ENCODE peak calls at places on chromosomes 7 and 10, in nine cellular contexts. K, B, R, N, D, Y, F, M and T are unnamed samples.

GRCh38 chr10:71218046-71218832 is 5.9 kb downstream of the UNC5B start:
- DNase-seq in K (peak; percentile 70), B (no peak), R (no peak), N (peak; percentile 56), D (no peak), Y (peak; percentile 47), F (no peak), M (no peak), T (no peak)

GRCh38 chr10:76302936-76303656 is 871.7 kb downstream of the LRMDA start:
- DNase-seq in K (no peak), B (no peak), R (no peak), N (peak; percentile 53), D (no peak), Y (no peak), F (no peak), M (no peak), T (no peak)

GRCh38 chr10:128483216-128483615 is 357.0 kb upstream of the MKI67 start:
- DNase-seq in K (no peak), B (no peak), R (no peak), N (no peak), D (no peak), Y (peak; percentile 59), F (no peak), M (no peak), T (no peak)

GRCh38 chr7:101088858-101089529 is 3.7 kb downstream of the TRIM56 start:
- DNase-seq in K (no peak), B (no peak), R (no peak), N (no peak), D (no peak), Y (no peak), F (no peak), M (no peak), T (no peak)

GRCh38 chr10:61153766-61154165 is 209.8 kb upstream of the RHOBTB1 start:
- DNase-seq in K (no peak), B (no peak), R (no peak), N (peak; percentile 24), D (no peak), Y (no peak), F (no peak), M (no peak), T (no peak)

GRCh38 chr10:62036186-62037081 is 134.9 kb downstream of the ARID5B start:
- DNase-seq in K (no peak), B (no peak), R (peak; percentile 24), N (no peak), D (no peak), Y (no peak), F (peak; percentile 35), M (no peak), T (no peak)

GRCh38 chr10:4191894-4192293 is 406.9 kb upstream of the KLF6 start:
- DNase-seq in K (no peak), B (no peak), R (no peak), N (no peak), D (no peak), Y (no peak), F (no peak), M (no peak), T (no peak)

GRCh38 chr10:29253096-29254029 is 35.5 kb upstream of the LYZL1 start:
- DNase-seq in K (no peak), B (no peak), R (peak; percentile 71), N (no peak), D (no peak), Y (no peak), F (no peak), M (no peak), T (no peak)

GRCh38 chr10:117647306-117647705 is 104.8 kb downstream of the EMX2 start:
- DNase-seq in K (no peak), B (no peak), R (no peak), N (peak; percentile 14), D (no peak), Y (no peak), F (no peak), M (no peak), T (no peak)

DNA sequence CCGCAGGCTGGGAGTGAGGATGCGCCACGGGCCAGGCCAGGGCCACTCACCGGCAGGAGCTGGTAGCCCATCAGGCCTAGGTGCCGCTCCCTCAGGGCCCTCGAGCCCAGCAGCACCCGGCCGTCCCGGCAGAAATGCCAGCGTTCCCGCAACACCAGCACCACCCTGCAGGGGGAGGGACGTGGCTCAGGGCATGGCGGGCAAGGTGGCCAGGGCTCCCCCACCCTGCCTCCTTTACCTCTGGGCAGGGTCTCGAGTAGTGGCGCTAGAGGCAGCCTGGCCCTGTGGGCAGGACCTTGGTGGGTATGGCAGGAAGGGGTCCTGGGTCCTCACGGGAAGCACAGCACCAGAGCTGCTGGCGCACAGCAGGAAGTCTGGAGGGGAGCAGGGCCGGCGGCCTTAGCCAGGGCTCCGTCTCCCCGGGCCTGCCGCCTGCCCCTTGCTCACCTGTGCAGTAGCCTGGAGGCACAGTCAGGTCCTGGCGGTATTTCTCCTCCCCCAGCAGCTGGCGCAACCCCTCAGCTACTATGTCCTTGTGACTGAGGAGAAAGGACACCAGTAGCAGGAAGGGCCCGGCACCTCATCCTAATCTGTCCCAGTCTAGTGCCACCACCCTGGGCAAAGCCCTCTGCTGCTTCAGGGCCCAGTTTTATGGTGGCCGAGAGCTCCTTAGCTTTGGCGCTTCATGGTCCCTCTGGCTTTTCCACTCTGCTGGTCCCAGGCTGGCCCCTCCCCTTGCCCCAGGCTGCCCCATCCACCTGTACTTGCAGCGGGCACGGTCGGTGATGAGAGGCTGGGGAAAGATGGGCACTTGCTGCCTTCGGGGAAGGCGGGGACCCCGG is 3.5 kb downstream of the FASTK start:
- DNase-seq in K (no peak), B (no peak), R (peak; percentile 68), N (no peak), D (no peak), Y (peak; percentile 71), F (peak; percentile 85), M (no peak), T (no peak)
- TF ChIP-seq CTCF in K (peak; percentile 15), B (peak; percentile 34), R (peak; percentile 64), N (peak; percentile 48), D (no peak), Y (no peak), F (peak; percentile 52), M (peak; percentile 37), T (peak; percentile 50)

GRCh38 chr7:151695856-151696555 is 176.3 kb upstream of the RHEB start:
- DNase-seq in K (peak; percentile 63), B (peak; percentile 11), R (no peak), N (no peak), D (no peak), Y (no peak), F (no peak), M (peak; percentile 30), T (no peak)

GRCh38 chr7:151697515-151697895 is 177.8 kb upstream of the RHEB start:
- DNase-seq in K (no peak), B (peak; percentile 11), R (no peak), N (no peak), D (no peak), Y (no peak), F (no peak), M (no peak), T (no peak)

GRCh38 chr7:151694828-151695580 is 175.3 kb upstream of the RHEB start:
- DNase-seq in K (no peak), B (peak; percentile 75), R (no peak), N (no peak), D (no peak), Y (peak; percentile 84), F (no peak), M (no peak), T (peak; percentile 16)

GRCh38 chr7:151697942-151698341 is 178.2 kb upstream of the RHEB start:
- DNase-seq in K (no peak), B (peak; percentile 10), R (no peak), N (no peak), D (no peak), Y (no peak), F (no peak), M (no peak), T (no peak)

GRCh38 chr7:151696738-151697514 is 177.2 kb upstream of the RHEB start:
- DNase-seq in K (peak; percentile 78), B (peak; percentile 16), R (peak; percentile 32), N (no peak), D (no peak), Y (no peak), F (peak; percentile 58), M (peak; percentile 28), T (no peak)
- TF ChIP-seq CTCF in K (no peak), B (no peak), R (no peak), N (peak; percentile 15), D (no peak), Y (no peak), F (peak; percentile 12), M (no peak), T (no peak)

DNA sequence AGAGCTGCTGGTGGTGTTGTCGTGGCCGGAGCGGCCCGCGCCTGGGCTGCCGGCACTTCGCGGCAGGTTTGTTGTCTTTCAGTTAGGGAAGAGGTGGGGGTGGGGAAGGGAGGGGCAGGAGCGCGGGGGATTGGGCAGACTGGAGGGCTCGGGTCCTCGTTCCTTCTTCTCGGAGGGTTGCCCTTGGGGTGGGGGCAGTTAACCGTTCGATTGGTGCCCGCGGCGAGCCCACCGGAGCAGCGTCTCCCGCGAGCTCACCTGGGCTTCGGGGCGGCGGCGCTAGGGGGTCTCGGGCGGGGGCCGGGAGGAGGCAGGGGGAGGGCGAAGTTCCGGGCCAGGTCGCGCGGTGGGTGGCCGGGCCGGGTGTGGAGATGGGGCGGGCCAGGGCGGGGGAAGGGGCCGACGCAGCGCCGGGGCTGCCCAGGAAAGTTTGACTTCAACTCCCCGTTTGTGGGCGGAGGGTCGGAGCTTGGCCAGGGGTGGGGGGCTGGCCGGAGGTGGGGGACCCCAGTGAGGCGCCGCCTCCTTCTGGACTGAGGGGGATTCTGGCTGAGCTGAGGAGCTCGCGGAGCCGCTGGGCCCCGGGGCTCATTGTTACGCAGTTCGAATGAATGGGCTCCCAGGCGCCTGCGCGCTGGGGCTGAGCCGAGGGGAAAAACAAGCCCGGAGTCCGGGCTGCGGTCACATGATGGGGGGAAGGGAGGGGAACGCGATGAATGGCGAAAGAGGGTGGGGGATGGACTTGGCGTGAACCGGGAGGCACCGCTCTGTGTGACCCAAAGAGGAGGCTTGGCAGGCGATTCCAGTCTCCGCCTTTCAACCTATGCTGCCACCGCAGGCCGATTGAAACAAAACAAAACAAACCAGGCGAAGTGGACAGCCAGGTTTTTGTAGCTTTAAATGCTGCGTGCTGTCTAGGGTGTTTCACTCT is 582 bp downstream of the HBP1 start:
- DNase-seq in K (peak; percentile 94), B (peak; percentile 97), R (peak; percentile 93), N (peak; percentile 97), D (peak; percentile 83), Y (peak; percentile 97), F (peak; percentile 97), M (peak; percentile 93), T (peak; percentile 96)
- TF ChIP-seq CTCF in K (no peak), B (no peak), R (no peak), N (no peak), D (no peak), Y (no peak), F (no peak), M (no peak), T (no peak)

DNA sequence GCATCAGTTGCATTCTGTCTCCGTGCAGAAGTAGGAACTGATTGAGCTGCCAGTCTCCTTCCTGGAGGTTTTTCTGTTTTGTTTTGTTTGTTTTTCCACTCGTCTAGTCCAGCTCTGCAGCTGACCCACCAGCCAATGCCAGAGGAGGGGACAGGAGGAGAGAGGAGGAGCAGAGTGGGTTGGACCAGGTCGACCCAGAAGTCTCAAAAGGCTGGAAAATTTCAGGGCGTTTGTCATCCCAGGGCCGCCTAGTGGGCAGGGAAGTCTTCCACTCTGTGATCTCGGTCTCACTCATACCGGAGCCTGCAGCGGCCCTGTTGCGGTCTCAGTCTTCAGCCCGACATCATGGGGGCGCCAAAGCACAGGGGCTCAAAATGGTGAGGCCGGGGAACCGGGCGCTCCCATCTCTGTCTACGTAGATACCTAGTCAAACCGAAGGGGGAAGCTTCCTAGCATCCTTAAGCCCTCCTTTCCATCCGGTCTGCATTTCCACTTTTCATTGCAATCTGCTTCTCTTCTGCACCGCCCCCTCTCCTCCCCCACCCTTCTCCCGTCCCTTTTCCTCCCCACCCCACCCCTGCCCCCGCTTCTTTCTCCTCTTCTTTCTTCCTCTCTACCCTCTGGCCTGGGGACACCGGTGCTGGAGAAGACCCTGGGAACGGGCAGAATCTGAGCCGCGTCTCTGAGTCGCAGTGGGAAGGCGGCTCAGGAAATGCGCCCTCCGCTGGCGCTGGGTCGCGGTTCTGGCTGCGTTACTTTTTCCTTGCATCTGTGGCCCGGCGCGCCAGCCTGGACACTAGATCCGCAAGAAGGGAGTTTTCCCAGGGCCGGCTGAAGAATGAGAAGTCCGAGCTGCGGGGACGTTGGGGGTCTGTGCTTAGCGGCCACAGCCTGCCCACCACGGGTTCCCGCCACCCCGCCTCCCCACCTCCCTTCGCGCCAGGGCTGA is 16.2 kb upstream of the PAX2 start:
- DNase-seq in K (no peak), B (no peak), R (peak; percentile 76), N (no peak), D (no peak), Y (peak; percentile 72), F (peak; percentile 87), M (no peak), T (peak; percentile 68)
- TF ChIP-seq CTCF in K (peak; percentile 39), B (peak; percentile 24), R (peak; percentile 35), N (peak; percentile 39), D (peak; percentile 37), Y (no peak), F (peak; percentile 40), M (peak; percentile 16), T (no peak)